ENCODE peak calls at places on chromosomes 11 and 22, in four cellular contexts. V is OCI-LY7; H is naive thymus-derived CD4-positive, alpha-beta T cell; U is CD8-positive, alpha-beta T cell. J is an unnamed sample. For H3K4me1 and H3K9me3, the result is how much of the 10 kb centered on the place peaks cover.

GRCh38 chr11:73072935-73073481 is 69.1 kb downstream of the FCHSD2 start:
- DNase-seq in V (peak), H (peak), U (no peak), J (no peak)

GRCh38 chr22:41511521-41511968 is 32.7 kb downstream of the POLR3H start:
- DNase-seq in H (no peak), V (no peak), U (no peak), J (no peak)

GRCh38 chr11:17386331-17387084 is 2.0 kb downstream of the KCNJ11 start:
- DNase-seq in H (no peak), U (peak), V (peak), J (peak)

GRCh38 chr11:76233936-76234703 is 27.8 kb upstream of the WNT11 start:
- DNase-seq in U (no peak), V (peak), H (no peak), J (peak)

GRCh38 chr11:131483453-131483852 is 113.0 kb downstream of the NTM start:
- DNase-seq in V (no peak), H (no peak), U (no peak), J (peak)

GRCh38 chr11:75867778-75868374 is 52.9 kb downstream of the UVRAG start:
- DNase-seq in U (no peak), V (peak), H (peak), J (peak)

GRCh38 chr11:23490557-23491235 is 630.4 kb upstream of the CCDC179 start:
- DNase-seq in U (no peak), V (no peak), H (no peak), J (no peak)

GRCh38 chr22:19799322-19800190 is 39.0 kb downstream of the TBX1 start:
- DNase-seq in H (no peak), V (no peak), U (no peak), J (no peak)

GRCh38 chr11:67437082-67437821 is at the start of gene PTPRCAP:
- DNase-seq in U (peak), V (peak), H (peak), J (no peak)

GRCh38 chr11:44868455-44869421 is 81.9 kb downstream of the TP53I11 start:
- DNase-seq in H (no peak), V (no peak), U (no peak), J (no peak)

GRCh38 chr11:1230456-1231395 is 7.9 kb downstream of the MUC5B start:
- DNase-seq in U (peak), H (no peak), V (no peak), J (no peak)

GRCh38 chr11:67409261-67409666 is 5.4 kb downstream of the TBC1D10C start:
- DNase-seq in U (peak), H (peak), V (peak), J (no peak)

GRCh38 chr11:19595499-19595839 is 117.2 kb upstream of the NAV2 start:
- DNase-seq in V (no peak), U (no peak), H (no peak), J (no peak)

GRCh38 chr11:561148-562003 is 606 bp downstream of the RASSF7 start:
- DNase-seq in U (no peak), H (peak), V (no peak), J (no peak)

GRCh38 chr11:10019906-10020682 is 273.9 kb downstream of the SBF2 start:
- DNase-seq in V (no peak), U (no peak), H (no peak), J (no peak)

GRCh38 chr11:77411238-77411637 is 62.7 kb downstream of the PAK1 start:
- DNase-seq in U (peak), V (no peak), H (peak), J (peak)

GRCh38 chr22:36386900-36387663 is 685 bp downstream of the MYH9 start:
- DNase-seq in U (no peak), V (peak), H (no peak), J (peak)

GRCh38 chr22:36386351-36386899 is 1.3 kb downstream of the MYH9 start:
- DNase-seq in V (peak), U (peak), H (no peak), J (peak)

GRCh38 chr22:36385491-36386350 is 2.0 kb downstream of the MYH9 start:
- DNase-seq in V (peak), H (no peak), U (peak), J (peak)

GRCh38 chr22:36383110-36383581 is 4.6 kb downstream of the MYH9 start:
- DNase-seq in U (peak), H (no peak), V (peak), J (no peak)

DNA sequence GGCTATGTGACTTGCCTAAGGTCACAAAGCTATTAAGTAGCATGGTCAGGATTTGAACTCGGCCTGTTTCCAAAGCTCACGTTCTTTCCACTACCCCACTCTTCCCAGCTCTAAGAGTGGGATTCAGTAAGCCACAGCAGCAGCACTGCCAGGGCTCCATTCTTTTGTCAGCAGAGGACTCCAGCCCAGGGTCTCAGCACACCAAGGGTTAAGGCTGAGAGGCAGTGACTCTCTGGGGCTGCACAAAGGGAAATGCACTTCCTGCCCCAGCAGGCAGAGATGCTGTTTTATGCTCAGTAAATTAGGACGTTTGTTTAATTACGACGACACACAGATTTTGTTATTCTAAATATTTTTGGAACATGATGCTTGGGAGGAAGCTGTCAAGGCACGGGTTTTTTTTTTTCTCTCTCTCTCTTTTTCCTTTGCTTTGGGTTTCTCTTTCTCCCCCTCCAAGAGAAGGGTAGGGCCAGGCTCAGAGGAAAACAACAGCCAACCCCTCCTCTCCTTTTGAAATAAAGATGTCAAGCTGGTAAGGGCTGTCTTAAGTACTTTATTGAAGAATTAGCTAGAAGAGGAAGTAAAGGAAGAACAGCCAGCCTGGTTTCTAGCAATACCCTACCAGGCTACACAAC is 2.9 kb downstream of the MYH9 start:
- DNase-seq in V (peak), H (peak), U (peak), J (peak)
- H3K4me1 ChIP-seq in V (half or more), H (under half), U (half or more), J (under half)

DNA sequence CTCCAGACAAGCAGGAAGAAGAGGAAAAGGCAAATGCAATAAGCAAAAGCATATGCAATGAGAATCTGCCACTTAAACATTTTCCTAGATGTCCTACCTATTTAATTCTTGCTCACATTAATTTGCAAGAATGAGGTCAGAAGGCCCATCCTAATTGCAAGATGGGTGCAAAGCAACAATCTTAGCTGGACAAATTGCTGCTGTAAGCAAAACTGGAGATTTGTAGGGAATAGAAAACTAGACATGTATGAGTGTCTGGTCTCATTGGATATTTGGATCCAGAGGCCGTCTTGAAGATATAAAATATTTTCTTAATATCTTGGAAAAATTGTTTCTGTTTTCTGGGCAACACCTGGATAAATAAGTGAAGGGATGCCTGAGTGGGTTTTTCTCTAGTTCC is 150.1 kb upstream of the PGR start:
- DNase-seq in U (no peak), H (no peak), V (no peak), J (no peak)
- H3K9me3 ChIP-seq in U (under half), H (under half), V (under half), J (under half)

GRCh38 chr11:64876226-64876750 is 2.1 kb downstream of the EHD1 start:
- DNase-seq in H (no peak), V (no peak), U (no peak), J (no peak)
- H3K4me1 ChIP-seq in H (half or more), V (half or more), U (half or more), J (under half)

GRCh38 chr11:134466035-134466908 is 54.2 kb upstream of the B3GAT1 start:
- DNase-seq in H (no peak), U (no peak), V (no peak), J (peak)
- H3K9me3 ChIP-seq in H (under half), U (under half), V (under half), J (under half)

GRCh38 chr22:23769321-23769965 is 1.7 kb upstream of the CHCHD10 start:
- DNase-seq in H (no peak), U (no peak), V (peak), J (no peak)
- H3K4me1 ChIP-seq in H (under half), U (half or more), V (half or more), J (under half)

DNA sequence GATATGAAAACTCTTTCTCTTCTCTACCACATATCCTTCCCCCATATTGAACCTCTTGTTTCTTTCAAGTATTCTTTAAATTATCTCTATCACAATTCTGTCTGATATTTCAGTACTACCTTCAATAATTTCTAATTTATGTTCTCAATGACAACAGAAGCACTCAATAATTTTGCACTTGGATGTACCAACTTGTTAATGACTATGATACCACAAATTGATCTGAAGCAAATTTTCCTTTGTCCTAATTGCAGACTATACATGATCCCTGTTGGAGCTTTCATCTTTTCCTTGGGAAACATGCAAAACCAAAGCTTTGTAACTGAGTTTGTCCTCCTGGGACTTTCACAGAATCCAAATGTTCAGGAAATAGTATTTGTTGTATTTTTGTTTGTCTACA is at the start of gene OR4C15:
- DNase-seq in U (no peak), H (no peak), V (no peak), J (no peak)
- H3K9me3 ChIP-seq in U (under half), H (under half), V (under half), J (under half)

GRCh38 chr11:36056160-36056751 is 112.4 kb downstream of the LDLRAD3 start:
- DNase-seq in V (no peak), U (no peak), H (no peak), J (peak)

GRCh38 chr11:36053314-36053713 is 109.5 kb downstream of the LDLRAD3 start:
- DNase-seq in U (no peak), V (no peak), H (no peak), J (no peak)

GRCh38 chr11:36055356-36055755 is 111.5 kb downstream of the LDLRAD3 start:
- DNase-seq in H (no peak), U (no peak), V (no peak), J (no peak)

GRCh38 chr11:36054628-36055027 is 110.8 kb downstream of the LDLRAD3 start:
- DNase-seq in U (no peak), V (no peak), H (no peak), J (no peak)

DNA sequence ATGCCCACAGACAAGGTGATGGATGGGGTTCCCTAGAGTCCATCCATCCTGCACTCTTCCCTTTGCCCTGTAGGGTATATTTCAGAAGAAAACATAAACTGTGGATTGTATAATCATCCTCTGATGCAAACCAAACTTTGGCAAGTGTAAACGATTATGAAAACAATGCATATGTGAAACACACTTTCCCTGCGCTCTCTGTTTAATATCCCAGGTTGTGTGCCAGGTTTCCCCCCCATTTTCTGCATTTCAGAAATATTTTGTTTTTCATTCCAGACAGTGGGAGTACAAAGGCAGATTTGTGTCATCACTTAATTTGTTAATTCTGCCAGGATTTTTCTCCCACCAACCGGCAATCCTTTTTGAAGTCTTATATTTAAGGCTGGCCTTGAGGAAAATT is 110.0 kb downstream of the LDLRAD3 start:
- DNase-seq in U (no peak), H (no peak), V (no peak), J (no peak)
- H3K4me1 ChIP-seq in U (under half), H (under half), V (under half), J (under half)